ENCODE peak calls at places on chromosomes 4 and X, in six cellular contexts. H is AML-193, F is iPS-NIHi11, T is EL, M is putamen, R is aorta. X is an unnamed sample.

GRCh38 chr4:73897380-73898136 is 28.4 kb downstream of the CXCL1 start:
- DNase-seq in F (no peak), M (no peak), H (no peak), T (no peak), R (no peak), X (no peak)

GRCh38 chr4:161356351-161356750 is 807.4 kb downstream of the FSTL5 start:
- DNase-seq in M (no peak), H (no peak), T (no peak), F (no peak), R (no peak), X (no peak)

GRCh38 chr4:23877758-23878229 is 12.1 kb downstream of the PPARGC1A start:
- DNase-seq in T (no peak), H (no peak), F (no peak), M (no peak), R (no peak), X (no peak)

GRCh38 chrX:124346064-124346876 is at the start of gene SH2D1A:
- DNase-seq in F (no peak), M (no peak), H (peak; percentile 19), R (no peak), T (no peak), X (no peak)

GRCh38 chr4:2935762-2936743 is 27.2 kb downstream of the NOP14 start:
- DNase-seq in T (peak; percentile 91), M (no peak), R (peak; percentile 67), H (no peak), F (no peak), X (peak; percentile 51)

GRCh38 chr4:135177323-135177722 is 975.7 kb upstream of the PABPC4L start:
- DNase-seq in F (no peak), M (no peak), R (no peak), H (no peak), T (peak; percentile 4), X (no peak)

GRCh38 chrX:24673424-24673823 is 20.3 kb upstream of the POLA1 start:
- DNase-seq in H (no peak), T (no peak), F (no peak), R (no peak), M (no peak), X (no peak)

GRCh38 chrX:150941580-150941979 is 41.6 kb upstream of the HMGB3 start:
- DNase-seq in H (no peak), F (no peak), R (no peak), M (no peak), T (no peak), X (no peak)

GRCh38 chr4:150106886-150107285 is 28.6 kb downstream of the DCLK2 start:
- DNase-seq in F (no peak), R (no peak), M (no peak), H (no peak), T (peak; percentile 76), X (no peak)

GRCh38 chrX:47361538-47362511 is 8.6 kb upstream of the ZNF157 start:
- DNase-seq in M (peak; percentile 92), T (peak; percentile 82), F (peak; percentile 90), H (peak; percentile 22), R (peak; percentile 85), X (peak; percentile 98)

GRCh38 chr4:141346144-141346543 is 125.4 kb downstream of the ZNF330 start:
- DNase-seq in R (no peak), H (peak; percentile 13), M (peak; percentile 13), F (peak; percentile 33), T (peak; percentile 64), X (peak; percentile 69)